ENCODE peak calls at places on chromosomes 12 and 14, in eight cellular contexts. B is ELF-1; V is KBM-7; J is T-helper 2 cell; Z is NCI-H1694; X is naive thymus-derived CD8-positive, alpha-beta T cell; S is stimulated activated CD4-positive, alpha-beta T cell treated with anti-CD3 and anti-CD28 coated beads, Interleukin-15, amount 100 ng/mL, for 1 hour; I is myocyte. N is an unnamed sample.
A peak's percentile ranks its signal among the peaks of the same experiment; 100 is the strongest.

GRCh38 chr12:115491851-115492250 is 785.6 kb downstream of the MED13L start:
- DNase-seq in B (no peak), V (no peak), J (no peak), Z (no peak), X (no peak), S (no peak), I (no peak), N (no peak)

GRCh38 chr14:37594916-37595808 is at the start of the genes FOXA1 and TTC6:
- DNase-seq in B (no peak), V (peak; percentile 20), J (no peak), Z (peak; percentile 32), X (no peak), S (no peak), I (peak; percentile 72), N (no peak)

GRCh38 chr14:23067847-23068791 is 10.8 kb upstream of the CDH24 start:
- DNase-seq in B (no peak), V (no peak), J (no peak), Z (no peak), X (no peak), S (no peak), I (no peak), N (no peak)

GRCh38 chr12:91980345-91980744 is 165.3 kb downstream of the BTG1 start:
- DNase-seq in B (no peak), V (no peak), J (no peak), Z (no peak), X (no peak), S (no peak), I (no peak), N (no peak)

GRCh38 chr12:131441638-131442336 is 269.1 kb upstream of the SFSWAP start:
- DNase-seq in B (no peak), V (no peak), J (no peak), Z (no peak), X (no peak), S (no peak), I (no peak), N (no peak)

GRCh38 chr12:132251741-132252490 is 77.5 kb downstream of the GALNT9 start:
- DNase-seq in B (no peak), V (no peak), J (no peak), Z (no peak), X (no peak), S (no peak), I (no peak), N (no peak)

GRCh38 chr12:121975029-121975428 is 46.7 kb upstream of the BCL7A start:
- DNase-seq in B (no peak), V (no peak), J (no peak), Z (no peak), X (no peak), S (no peak), I (no peak), N (no peak)

GRCh38 chr12:7555752-7556151 is 52.2 kb upstream of the CD163 start:
- DNase-seq in B (no peak), V (peak; percentile 77), J (no peak), Z (no peak), X (no peak), S (no peak), I (peak; percentile 71), N (no peak)

GRCh38 chr12:109529618-109530300 is 43.5 kb downstream of the MMAB start:
- DNase-seq in B (peak; percentile 71), V (no peak), J (no peak), Z (peak; percentile 46), X (no peak), S (no peak), I (peak; percentile 47), N (no peak)

GRCh38 chr12:24496755-24497154 is 452.1 kb downstream of the BCAT1 start:
- DNase-seq in B (no peak), V (no peak), J (no peak), Z (no peak), X (no peak), S (no peak), I (peak; percentile 74), N (no peak)

N was measured in T-cell.